ENCODE peak calls at places on chromosomes 11 and 22, in four cellular contexts. One of them, this sample, is unnamed.

GRCh38 chr22:27802389-27803079 is 978 bp upstream of the MN1 start:
- DNase-seq in stromal cell of bone marrow: no peak
- DNase-seq in activated CD4-positive, alpha-beta T cell treated with anti-CD3 and anti-CD28 coated beads, Interleukin-2, amount 10 ng/mL, durations not matched to agents 7 days and 5 days: no peak
- DNase-seq in stimulated activated naive CD4-positive, alpha-beta T cell: no peak
- DNase-seq in this sample: no peak

GRCh38 chr22:32622762-32623147 is 148.1 kb downstream of the FBXO7 start:
- DNase-seq in stromal cell of bone marrow: no peak
- DNase-seq in activated CD4-positive, alpha-beta T cell treated with anti-CD3 and anti-CD28 coated beads, Interleukin-2, amount 10 ng/mL, durations not matched to agents 7 days and 5 days: no peak
- DNase-seq in stimulated activated naive CD4-positive, alpha-beta T cell: no peak
- DNase-seq in this sample: no peak

GRCh38 chr11:126432065-126432461 is 76.6 kb downstream of the ST3GAL4 start:
- DNase-seq in stromal cell of bone marrow: no peak
- DNase-seq in activated CD4-positive, alpha-beta T cell treated with anti-CD3 and anti-CD28 coated beads, Interleukin-2, amount 10 ng/mL, durations not matched to agents 7 days and 5 days: no peak
- DNase-seq in stimulated activated naive CD4-positive, alpha-beta T cell: no peak
- DNase-seq in this sample: no peak

GRCh38 chr11:126816655-126817054 is 183.9 kb downstream of the KIRREL3 start:
- DNase-seq in stromal cell of bone marrow: no peak
- DNase-seq in activated CD4-positive, alpha-beta T cell treated with anti-CD3 and anti-CD28 coated beads, Interleukin-2, amount 10 ng/mL, durations not matched to agents 7 days and 5 days: no peak
- DNase-seq in stimulated activated naive CD4-positive, alpha-beta T cell: no peak
- DNase-seq in this sample: peak

GRCh38 chr11:72725731-72726042 is 26.5 kb downstream of the ARAP1 start:
- DNase-seq in stromal cell of bone marrow: no peak
- DNase-seq in activated CD4-positive, alpha-beta T cell treated with anti-CD3 and anti-CD28 coated beads, Interleukin-2, amount 10 ng/mL, durations not matched to agents 7 days and 5 days: no peak
- DNase-seq in stimulated activated naive CD4-positive, alpha-beta T cell: no peak
- DNase-seq in this sample: no peak

GRCh38 chr22:50115693-50116092 is 25.9 kb downstream of the MOV10L1 start:
- DNase-seq in stromal cell of bone marrow: no peak
- DNase-seq in activated CD4-positive, alpha-beta T cell treated with anti-CD3 and anti-CD28 coated beads, Interleukin-2, amount 10 ng/mL, durations not matched to agents 7 days and 5 days: no peak
- DNase-seq in stimulated activated naive CD4-positive, alpha-beta T cell: no peak
- DNase-seq in this sample: no peak

GRCh38 chr11:112652786-112653390 is 308.3 kb upstream of the NCAM1 start:
- DNase-seq in stromal cell of bone marrow: peak
- DNase-seq in activated CD4-positive, alpha-beta T cell treated with anti-CD3 and anti-CD28 coated beads, Interleukin-2, amount 10 ng/mL, durations not matched to agents 7 days and 5 days: no peak
- DNase-seq in stimulated activated naive CD4-positive, alpha-beta T cell: no peak
- DNase-seq in this sample: no peak

GRCh38 chr11:40921256-40921655 is 538.2 kb downstream of the LRRC4C start:
- DNase-seq in stromal cell of bone marrow: no peak
- DNase-seq in activated CD4-positive, alpha-beta T cell treated with anti-CD3 and anti-CD28 coated beads, Interleukin-2, amount 10 ng/mL, durations not matched to agents 7 days and 5 days: no peak
- DNase-seq in stimulated activated naive CD4-positive, alpha-beta T cell: no peak
- DNase-seq in this sample: no peak

GRCh38 chr11:33703771-33704170 is 3.1 kb upstream of the C11orf91 start:
- DNase-seq in stromal cell of bone marrow: no peak
- DNase-seq in activated CD4-positive, alpha-beta T cell treated with anti-CD3 and anti-CD28 coated beads, Interleukin-2, amount 10 ng/mL, durations not matched to agents 7 days and 5 days: no peak
- DNase-seq in stimulated activated naive CD4-positive, alpha-beta T cell: no peak
- DNase-seq in this sample: no peak

GRCh38 chr11:10377182-10377581 is 72.3 kb downstream of the ADM start:
- DNase-seq in stromal cell of bone marrow: no peak
- DNase-seq in activated CD4-positive, alpha-beta T cell treated with anti-CD3 and anti-CD28 coated beads, Interleukin-2, amount 10 ng/mL, durations not matched to agents 7 days and 5 days: no peak
- DNase-seq in stimulated activated naive CD4-positive, alpha-beta T cell: no peak
- DNase-seq in this sample: no peak

GRCh38 chr11:79440451-79441158 is at the start of gene TENM4:
- DNase-seq in stromal cell of bone marrow: peak
- DNase-seq in activated CD4-positive, alpha-beta T cell treated with anti-CD3 and anti-CD28 coated beads, Interleukin-2, amount 10 ng/mL, durations not matched to agents 7 days and 5 days: no peak
- DNase-seq in stimulated activated naive CD4-positive, alpha-beta T cell: no peak
- DNase-seq in this sample: peak

GRCh38 chr11:95849087-95849825 is 59.0 kb downstream of the CEP57 start:
- DNase-seq in stromal cell of bone marrow: peak
- DNase-seq in activated CD4-positive, alpha-beta T cell treated with anti-CD3 and anti-CD28 coated beads, Interleukin-2, amount 10 ng/mL, durations not matched to agents 7 days and 5 days: peak
- DNase-seq in stimulated activated naive CD4-positive, alpha-beta T cell: no peak
- DNase-seq in this sample: peak

GRCh38 chr11:78564037-78564888 is 10.4 kb downstream of the NARS2 start:
- DNase-seq in stromal cell of bone marrow: no peak
- DNase-seq in activated CD4-positive, alpha-beta T cell treated with anti-CD3 and anti-CD28 coated beads, Interleukin-2, amount 10 ng/mL, durations not matched to agents 7 days and 5 days: peak
- DNase-seq in stimulated activated naive CD4-positive, alpha-beta T cell: peak
- DNase-seq in this sample: peak

GRCh38 chr11:31535479-31535878 is 25.9 kb downstream of the ELP4 start:
- DNase-seq in stromal cell of bone marrow: no peak
- DNase-seq in activated CD4-positive, alpha-beta T cell treated with anti-CD3 and anti-CD28 coated beads, Interleukin-2, amount 10 ng/mL, durations not matched to agents 7 days and 5 days: no peak
- DNase-seq in stimulated activated naive CD4-positive, alpha-beta T cell: no peak
- DNase-seq in this sample: no peak

GRCh38 chr11:100681064-100681502 is 6.0 kb upstream of the ARHGAP42 start:
- DNase-seq in stromal cell of bone marrow: peak
- DNase-seq in activated CD4-positive, alpha-beta T cell treated with anti-CD3 and anti-CD28 coated beads, Interleukin-2, amount 10 ng/mL, durations not matched to agents 7 days and 5 days: peak
- DNase-seq in stimulated activated naive CD4-positive, alpha-beta T cell: no peak
- DNase-seq in this sample: peak

GRCh38 chr11:119790476-119790875 is 61.5 kb upstream of the NECTIN1 start:
- DNase-seq in stromal cell of bone marrow: no peak
- DNase-seq in activated CD4-positive, alpha-beta T cell treated with anti-CD3 and anti-CD28 coated beads, Interleukin-2, amount 10 ng/mL, durations not matched to agents 7 days and 5 days: no peak
- DNase-seq in stimulated activated naive CD4-positive, alpha-beta T cell: no peak
- DNase-seq in this sample: no peak

GRCh38 chr11:45171550-45171949 is 25.1 kb downstream of the PRDM11 start:
- DNase-seq in stromal cell of bone marrow: no peak
- DNase-seq in activated CD4-positive, alpha-beta T cell treated with anti-CD3 and anti-CD28 coated beads, Interleukin-2, amount 10 ng/mL, durations not matched to agents 7 days and 5 days: no peak
- DNase-seq in stimulated activated naive CD4-positive, alpha-beta T cell: no peak
- DNase-seq in this sample: no peak

GRCh38 chr11:18027475-18027874 is 14.6 kb upstream of the SERGEF start:
- DNase-seq in stromal cell of bone marrow: no peak
- DNase-seq in activated CD4-positive, alpha-beta T cell treated with anti-CD3 and anti-CD28 coated beads, Interleukin-2, amount 10 ng/mL, durations not matched to agents 7 days and 5 days: no peak
- DNase-seq in stimulated activated naive CD4-positive, alpha-beta T cell: no peak
- DNase-seq in this sample: peak

GRCh38 chr11:68028802-68029475 is 1.5 kb upstream of the NDUFS8 start:
- DNase-seq in stromal cell of bone marrow: no peak
- DNase-seq in activated CD4-positive, alpha-beta T cell treated with anti-CD3 and anti-CD28 coated beads, Interleukin-2, amount 10 ng/mL, durations not matched to agents 7 days and 5 days: no peak
- DNase-seq in stimulated activated naive CD4-positive, alpha-beta T cell: no peak
- DNase-seq in this sample: no peak

GRCh38 chr11:77130763-77131513 is 2.9 kb downstream of the MYO7A start:
- DNase-seq in stromal cell of bone marrow: no peak
- DNase-seq in activated CD4-positive, alpha-beta T cell treated with anti-CD3 and anti-CD28 coated beads, Interleukin-2, amount 10 ng/mL, durations not matched to agents 7 days and 5 days: no peak
- DNase-seq in stimulated activated naive CD4-positive, alpha-beta T cell: no peak
- DNase-seq in this sample: no peak

GRCh38 chr11:70333206-70333605 is 62.7 kb downstream of the PPFIA1 start:
- DNase-seq in stromal cell of bone marrow: no peak
- DNase-seq in activated CD4-positive, alpha-beta T cell treated with anti-CD3 and anti-CD28 coated beads, Interleukin-2, amount 10 ng/mL, durations not matched to agents 7 days and 5 days: no peak
- DNase-seq in stimulated activated naive CD4-positive, alpha-beta T cell: no peak
- DNase-seq in this sample: no peak

GRCh38 chr11:19777342-19778102 is 64.9 kb downstream of the NAV2 start:
- DNase-seq in stromal cell of bone marrow: no peak
- DNase-seq in activated CD4-positive, alpha-beta T cell treated with anti-CD3 and anti-CD28 coated beads, Interleukin-2, amount 10 ng/mL, durations not matched to agents 7 days and 5 days: no peak
- DNase-seq in stimulated activated naive CD4-positive, alpha-beta T cell: no peak
- DNase-seq in this sample: no peak

GRCh38 chr11:128469220-128469619 is 118.1 kb downstream of the ETS1 start:
- DNase-seq in stromal cell of bone marrow: no peak
- DNase-seq in activated CD4-positive, alpha-beta T cell treated with anti-CD3 and anti-CD28 coated beads, Interleukin-2, amount 10 ng/mL, durations not matched to agents 7 days and 5 days: no peak
- DNase-seq in stimulated activated naive CD4-positive, alpha-beta T cell: no peak
- DNase-seq in this sample: peak

This sample was measured in MM.1S.